ENCODE peak calls at places on chromosomes 6 and 20, in five cellular contexts. G, K, Z, N and A are unnamed samples.

GRCh38 chr6:31752739-31753319 is 9.6 kb upstream of the SAPCD1 start:
- DNase-seq in N (peak), K (peak), G (no peak), Z (peak), A (no peak)

GRCh38 chr6:138848461-138848860 is 52.6 kb downstream of the ECT2L start:
- DNase-seq in N (no peak), Z (no peak), K (no peak), G (no peak), A (no peak)

GRCh38 chr6:142566628-142567396 is 265.0 kb downstream of the ADGRG6 start:
- DNase-seq in K (peak), N (peak), Z (peak), G (no peak), A (no peak)

GRCh38 chr20:36629719-36630340 is 16.2 kb downstream of the SLA2 start:
- DNase-seq in G (peak), Z (no peak), K (no peak), N (no peak), A (no peak)

GRCh38 chr6:73798592-73798991 is 102.6 kb downstream of the CD109 start:
- DNase-seq in K (peak), G (no peak), Z (peak), N (peak), A (peak)

GRCh38 chr20:39676857-39677351 is 714.8 kb downstream of the DHX35 start:
- DNase-seq in Z (peak), N (peak), G (no peak), K (no peak), A (no peak)

GRCh38 chr6:127516676-127517273 is 2.4 kb downstream of the MTCL3 start:
- DNase-seq in N (peak), G (peak), K (peak), Z (peak), A (no peak)

GRCh38 chr6:33672808-33673207 is 38.7 kb downstream of the UQCC2 start:
- DNase-seq in Z (peak), N (peak), G (peak), K (peak), A (peak)

GRCh38 chr6:169520104-169520503 is 181.7 kb downstream of the WDR27 start:
- DNase-seq in N (no peak), G (no peak), Z (no peak), K (peak), A (no peak)

GRCh38 chr20:24786646-24787045 is 162.4 kb upstream of the CST7 start:
- DNase-seq in K (no peak), G (no peak), Z (no peak), N (no peak), A (no peak)

GRCh38 chr6:80769101-80769500 is 662.6 kb downstream of the BCKDHB start:
- DNase-seq in K (peak), Z (no peak), G (no peak), N (no peak), A (no peak)

GRCh38 chr6:87115402-87116135 is 20.7 kb upstream of the CGA start:
- DNase-seq in K (no peak), G (no peak), N (no peak), Z (no peak), A (no peak)

GRCh38 chr6:134813146-134813545 is 136.8 kb downstream of the ALDH8A1 start:
- DNase-seq in K (peak), Z (no peak), N (no peak), G (no peak), A (no peak)

GRCh38 chr6:116680880-116681672 is at the start of gene KPNA5:
- DNase-seq in G (peak), N (peak), K (peak), Z (peak), A (no peak)

GRCh38 chr6:144543006-144543871 is 258.1 kb downstream of the UTRN start:
- DNase-seq in G (no peak), K (peak), N (no peak), Z (peak), A (no peak)

GRCh38 chr20:54132612-54133433 is 41.0 kb downstream of the CYP24A1 start:
- DNase-seq in Z (peak), N (peak), G (no peak), K (peak), A (peak)

GRCh38 chr20:50586531-50587232 is 76.5 kb downstream of the PTPN1 start:
- DNase-seq in Z (no peak), G (no peak), N (no peak), K (no peak), A (no peak)

GRCh38 chr20:32447136-32448027 is 89.3 kb downstream of the ASXL1 start:
- DNase-seq in K (no peak), G (no peak), Z (no peak), N (no peak), A (no peak)

GRCh38 chr6:3566812-3567211 is 110.0 kb upstream of the SLC22A23 start:
- DNase-seq in N (no peak), G (no peak), K (peak), Z (peak), A (no peak)

GRCh38 chr6:45398075-45398817 is 20.5 kb upstream of the SUPT3H start:
- DNase-seq in K (no peak), G (no peak), N (no peak), Z (peak), A (no peak)
- H3K4me3 ChIP-seq in K (no peak), G (no peak), N (no peak), Z (no peak), A (no peak)

GRCh38 chr20:44734938-44735337 is 10.7 kb upstream of the KCNK15 start:
- DNase-seq in N (peak), Z (peak), G (no peak), K (peak), A (no peak)

GRCh38 chr20:44737116-44737515 is 8.5 kb upstream of the KCNK15 start:
- DNase-seq in N (no peak), K (no peak), Z (no peak), G (no peak), A (no peak)

GRCh38 chr20:44738779-44739477 is 6.7 kb upstream of the KCNK15 start:
- DNase-seq in G (no peak), K (peak), Z (peak), N (peak), A (no peak)

GRCh38 chr20:44735816-44736169 is 9.9 kb upstream of the KCNK15 start:
- DNase-seq in Z (no peak), G (no peak), N (no peak), K (no peak), A (no peak)

GRCh38 chr20:44736170-44737021 is 9.3 kb upstream of the KCNK15 start:
- DNase-seq in K (peak), N (peak), G (no peak), Z (peak), A (no peak)
- TF ChIP-seq CTCF in K (no peak), N (no peak), G (no peak), Z (no peak), A (peak)

DNA sequence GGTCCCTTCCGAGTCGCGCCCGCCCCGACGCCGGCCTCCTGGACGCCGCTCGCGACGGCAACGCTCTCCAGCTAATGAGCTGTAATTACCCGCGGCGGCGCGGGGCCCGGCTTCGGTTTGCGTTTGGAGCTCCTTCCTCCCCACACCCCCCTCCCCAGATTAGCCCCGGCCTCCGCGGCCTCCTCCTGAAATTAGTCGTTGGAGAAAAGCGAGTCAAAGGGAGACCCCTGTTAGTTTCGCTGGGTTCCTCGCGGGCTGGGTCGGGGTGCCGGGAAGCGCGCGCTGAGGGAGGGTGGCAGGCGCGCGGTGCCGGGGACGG is 4.7 kb downstream of the FOXC1 start:
- DNase-seq in N (no peak), G (no peak), Z (no peak), K (no peak), A (no peak)
- H3K4me3 ChIP-seq in N (no peak), G (no peak), Z (peak), K (no peak), A (peak)

DNA sequence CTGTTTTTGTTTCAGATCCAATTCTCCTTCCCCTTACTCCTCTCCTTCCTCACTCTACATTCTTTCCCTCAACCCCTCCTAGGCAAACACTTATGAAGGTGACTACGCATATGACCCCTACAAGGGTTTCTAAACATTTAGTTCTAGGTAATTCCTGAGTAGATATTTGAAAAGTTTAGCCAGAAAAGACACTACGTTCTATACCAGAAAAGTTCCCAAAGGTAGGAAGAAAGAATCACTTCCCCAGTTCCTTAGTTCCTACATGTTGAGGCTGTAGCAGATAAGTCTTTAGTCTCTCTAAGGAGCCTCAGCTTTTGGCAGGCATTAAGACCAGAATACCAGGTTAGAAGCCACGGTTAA is 11.6 kb downstream of the POU3F2 start:
- DNase-seq in K (no peak), N (no peak), Z (no peak), G (no peak), A (no peak)
- TF ChIP-seq CTCF in K (no peak), N (no peak), Z (no peak), G (no peak), A (no peak)

DNA sequence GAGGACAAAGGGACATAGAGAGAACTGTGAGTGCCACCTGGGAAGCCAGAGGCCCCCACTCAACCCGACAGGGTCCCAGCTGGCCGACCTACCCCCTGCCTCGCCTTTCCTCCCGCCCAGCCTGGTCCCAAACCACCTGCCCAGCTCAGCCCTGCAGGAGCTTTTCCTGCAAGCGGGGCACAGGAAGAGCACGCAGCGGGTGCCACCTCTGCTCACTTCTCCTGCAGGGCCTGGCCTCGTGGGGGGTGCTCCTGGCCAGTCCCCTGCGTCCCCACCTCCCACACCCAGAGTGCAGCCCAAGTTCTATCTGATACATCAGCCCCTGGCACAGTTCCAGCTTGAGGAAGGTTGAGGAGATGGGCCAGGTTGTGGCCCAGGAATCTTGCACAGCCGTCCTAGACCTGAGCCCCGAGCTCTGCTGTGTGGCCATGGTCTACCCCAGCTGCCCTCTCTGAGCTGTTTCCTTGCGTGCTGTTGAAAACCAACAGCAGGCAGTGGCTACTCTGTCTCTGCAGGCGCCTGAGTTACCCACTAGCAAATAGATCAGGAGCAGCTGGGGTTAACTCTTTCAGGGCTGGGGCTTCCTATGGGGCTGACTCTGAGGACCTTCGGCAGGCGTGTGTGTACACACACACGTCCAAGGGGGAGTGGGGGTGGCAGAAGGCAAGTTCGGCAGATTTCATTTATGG is 1.7 kb downstream of the NECAB3 start:
- DNase-seq in K (no peak), Z (no peak), G (peak), N (no peak), A (no peak)
- H3K4me3 ChIP-seq in K (peak), Z (no peak), G (no peak), N (peak), A (peak)